ENCODE peak calls at places on chromosomes 6 and 20, in seven cellular contexts. Y is cardiac fibroblast, T is neural crest cell, P is chondrocyte, Q is tibial nerve, J is GM13976, V is AG09309. H is an unnamed sample.

GRCh38 chr20:49956689-49957443 is 20.7 kb downstream of the RNF114 start:
- DNase-seq in Y (no peak), J (no peak), V (no peak), Q (no peak), P (no peak), T (no peak), H (no peak)

GRCh38 chr6:104929348-104929747 is 27.6 kb upstream of the LIN28B start:
- DNase-seq in Q (no peak), T (no peak), J (no peak), Y (no peak), P (no peak), V (no peak), H (no peak)

GRCh38 chr6:130676077-130676772 is 151.0 kb upstream of the SMLR1 start:
- DNase-seq in Q (no peak), P (no peak), V (no peak), Y (no peak), T (no peak), J (no peak), H (no peak)

GRCh38 chr20:7232796-7233195 is 465.3 kb downstream of the BMP2 start:
- DNase-seq in V (no peak), T (no peak), Q (no peak), J (no peak), P (no peak), Y (no peak), H (no peak)

GRCh38 chr6:6823568-6824224 is 235.2 kb downstream of the LY86 start:
- DNase-seq in Q (no peak), Y (no peak), P (no peak), T (no peak), V (no peak), J (peak; percentile 65), H (no peak)

GRCh38 chr6:51013376-51013775 is 194.7 kb downstream of the TFAP2B start:
- DNase-seq in P (no peak), V (no peak), Y (no peak), J (no peak), Q (no peak), T (no peak), H (no peak)

GRCh38 chr6:113178349-113178748 is 678.8 kb upstream of the MARCKS start:
- DNase-seq in T (no peak), Y (peak; percentile 36), Q (no peak), V (no peak), P (no peak), J (no peak), H (no peak)

GRCh38 chr20:49347156-49347555 is 69.3 kb upstream of the ZNFX1 start:
- DNase-seq in V (no peak), J (no peak), Q (no peak), P (no peak), Y (no peak), T (no peak), H (no peak)

GRCh38 chr6:12014873-12015149 is 2.7 kb downstream of the HIVEP1 start:
- DNase-seq in P (no peak), V (no peak), T (no peak), J (no peak), Y (no peak), Q (no peak), H (no peak)

GRCh38 chr20:51458751-51459439 is 83.6 kb downstream of the NFATC2 start:
- DNase-seq in Q (no peak), V (no peak), J (no peak), Y (no peak), P (no peak), T (no peak), H (no peak)

GRCh38 chr20:38633577-38634093 is 32.0 kb downstream of the ARHGAP40 start:
- DNase-seq in V (no peak), P (no peak), Y (peak; percentile 61), Q (no peak), J (peak; percentile 85), T (peak; percentile 82), H (peak; percentile 84)

GRCh38 chr20:58481541-58482021 is 33.6 kb downstream of the APCDD1L start:
- DNase-seq in P (no peak), J (peak; percentile 76), T (peak; percentile 53), Q (no peak), V (no peak), Y (peak; percentile 68), H (peak; percentile 61)
- TF ChIP-seq CTCF in P (peak; percentile 77), J (peak; percentile 43), T (peak; percentile 66), Q (peak; percentile 28), V (peak; percentile 57), Y (peak; percentile 71), H (peak; percentile 61)

GRCh38 chr20:62183426-62184142 is 756 bp downstream of the MTG2 start:
- DNase-seq in Q (no peak), V (no peak), T (no peak), Y (peak; percentile 16), J (no peak), P (peak; percentile 8), H (no peak)

GRCh38 chr20:62181808-62182207 is 1.0 kb upstream of the MTG2 start:
- DNase-seq in Y (no peak), J (no peak), V (no peak), T (no peak), P (no peak), Q (no peak), H (no peak)

GRCh38 chr20:62179162-62179504 is 3.7 kb upstream of the MTG2 start:
- DNase-seq in J (no peak), V (no peak), Y (no peak), Q (no peak), T (no peak), P (peak; percentile 27), H (no peak)

GRCh38 chr20:62186096-62186426 is 3.2 kb downstream of the MTG2 start:
- DNase-seq in Q (no peak), P (no peak), V (no peak), T (no peak), Y (no peak), J (no peak), H (no peak)

GRCh38 chr20:62182469-62183425 is at the start of gene MTG2:
- DNase-seq in J (peak; percentile 100), P (peak; percentile 97), V (peak; percentile 76), Q (peak; percentile 81), T (peak; percentile 86), Y (peak; percentile 95), H (peak; percentile 98)
- TF ChIP-seq CTCF in J (no peak), P (peak; percentile 23), V (no peak), Q (no peak), T (no peak), Y (peak; percentile 2), H (no peak)

GRCh38 chr6:84777888-84778287 is 13.5 kb upstream of the TBX18 start:
- DNase-seq in J (no peak), Q (no peak), V (peak; percentile 62), Y (peak; percentile 78), P (no peak), T (no peak), H (no peak)

GRCh38 chr6:84776392-84776791 is 12.0 kb upstream of the TBX18 start:
- DNase-seq in Q (no peak), T (no peak), Y (no peak), J (no peak), P (no peak), V (no peak), H (no peak)

GRCh38 chr6:84779917-84780316 is 15.5 kb upstream of the TBX18 start:
- DNase-seq in Y (no peak), Q (no peak), V (no peak), P (no peak), J (no peak), T (no peak), H (no peak)

GRCh38 chr6:84774174-84775158 is 10.1 kb upstream of the TBX18 start:
- DNase-seq in V (no peak), Y (peak; percentile 74), J (peak; percentile 56), T (peak; percentile 43), P (no peak), Q (peak; percentile 32), H (peak; percentile 93)

DNA sequence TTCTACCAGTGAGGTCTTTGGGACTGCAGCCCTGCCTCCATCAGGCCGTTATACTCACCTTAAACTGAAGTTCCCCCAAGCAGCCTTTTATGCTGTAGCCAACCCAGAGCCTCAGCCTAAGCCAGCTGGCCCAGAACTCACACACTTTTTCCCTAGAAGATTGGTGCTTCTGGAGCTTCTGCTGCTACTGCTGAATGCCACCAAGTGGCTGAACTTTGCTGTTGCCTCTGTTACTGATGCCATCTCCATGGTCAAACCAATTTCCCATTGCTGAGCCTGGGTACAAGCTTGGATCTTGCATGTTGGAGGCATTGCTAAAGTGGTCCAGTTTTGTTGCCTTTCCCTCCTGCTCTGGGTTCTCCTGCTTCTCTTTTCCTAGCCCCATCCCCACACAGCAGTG is 15.0 kb upstream of the TBX18 start:
- DNase-seq in J (no peak), Y (no peak), Q (no peak), V (no peak), P (no peak), T (no peak), H (no peak)
- TF ChIP-seq CTCF in J (no peak), Y (peak; percentile 16), Q (no peak), V (peak; percentile 28), P (peak; percentile 51), T (no peak), H (no peak)

DNA sequence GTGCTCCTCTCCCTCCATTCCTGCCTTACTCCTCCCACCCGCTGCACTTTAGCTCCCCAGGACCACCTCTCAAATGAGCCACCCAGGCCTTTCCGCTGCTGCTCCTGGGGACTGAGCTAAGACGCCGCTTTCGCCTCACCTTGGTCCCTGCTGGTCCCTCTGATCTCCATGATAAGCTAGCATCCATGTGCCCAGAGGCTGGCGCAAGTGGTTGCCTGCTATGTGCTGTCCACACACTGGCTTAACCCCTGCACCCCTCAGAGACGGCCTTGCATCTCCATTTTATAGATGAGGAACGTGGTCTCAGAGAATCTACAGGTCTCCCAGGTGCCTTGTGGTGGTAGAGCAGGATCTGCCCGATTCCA is 160.1 kb upstream of the PMEPA1 start:
- DNase-seq in T (no peak), J (no peak), Q (no peak), P (no peak), Y (no peak), V (no peak), H (no peak)
- TF ChIP-seq CTCF in T (no peak), J (no peak), Q (no peak), P (no peak), Y (no peak), V (no peak), H (no peak)

DNA sequence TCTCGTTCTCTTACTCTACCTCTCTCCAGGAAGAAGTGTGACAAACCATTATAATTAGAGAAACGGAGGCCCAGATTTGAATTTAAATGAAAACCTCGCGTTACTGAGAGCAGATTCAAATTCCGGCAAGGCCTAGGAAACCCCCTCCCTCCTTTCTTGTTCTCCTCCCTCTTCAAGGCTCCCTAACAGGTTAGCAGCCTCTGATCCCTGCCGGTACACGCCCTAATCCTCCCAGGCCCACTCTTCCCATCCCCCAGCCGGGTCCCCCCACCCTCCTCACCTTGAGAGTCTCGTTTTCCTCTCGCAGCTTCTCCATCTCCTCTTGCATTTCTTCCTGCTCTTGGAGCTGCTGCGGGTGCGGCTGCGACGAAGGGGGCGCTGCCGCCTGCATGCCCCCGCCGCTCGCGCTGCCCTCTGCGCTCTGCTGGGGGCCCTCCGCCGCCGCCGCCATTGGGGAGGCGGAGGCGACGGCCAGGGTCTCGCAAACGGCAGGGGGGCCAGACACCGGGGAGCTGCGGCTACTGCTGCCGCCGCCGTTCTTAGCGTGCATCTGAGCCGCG is 3.8 kb downstream of the MTCL3 start:
- DNase-seq in P (no peak), Y (peak; percentile 33), Q (no peak), T (peak; percentile 2), J (peak; percentile 39), V (no peak), H (no peak)
- TF ChIP-seq CTCF in P (peak; percentile 47), Y (no peak), Q (no peak), T (peak; percentile 35), J (no peak), V (no peak), H (peak; percentile 17)

H was measured in Calu3.